ENCODE peak calls at places on chromosomes 5 and 9, in eight cellular contexts. U is fibroblast of lung, R is breast epithelium, L is H9, K is upper lobe of right lung, X is kidney, T is transverse colon, P is lower lobe of right lung. V is an unnamed sample.
A peak's percentile ranks its signal among the peaks of the same experiment; 100 is the strongest.

GRCh38 chr9:131735238-131736181 is 4.4 kb downstream of the RAPGEF1 start:
- DNase-seq in U (peak; percentile 34), R (no peak), L (no peak), K (no peak), X (peak; percentile 46), T (peak; percentile 72), P (no peak), V (no peak)

GRCh38 chr5:146962801-146963355 is 84.3 kb upstream of the PPP2R2B start:
- DNase-seq in U (peak; percentile 62), R (no peak), L (no peak), K (no peak), X (no peak), T (no peak), P (no peak), V (no peak)

GRCh38 chr5:122076023-122076422 is 2.0 kb downstream of the LOX start:
- DNase-seq in U (peak; percentile 48), R (no peak), L (no peak), K (no peak), X (no peak), T (no peak), P (no peak), V (no peak)

GRCh38 chr5:1315709-1316587 is 21.1 kb upstream of the TERT start:
- DNase-seq in U (no peak), R (peak; percentile 76), L (peak; percentile 78), K (peak; percentile 85), X (peak; percentile 84), T (peak; percentile 88), P (peak; percentile 81), V (peak; percentile 53)

GRCh38 chr5:154505567-154505966 is 27.5 kb upstream of the HAND1 start:
- DNase-seq in U (no peak), R (no peak), L (peak; percentile 65), K (peak; percentile 32), X (no peak), T (no peak), P (no peak), V (peak; percentile 65)

GRCh38 chr9:134204041-134204440 is 39.7 kb upstream of the RNU6ATAC start:
- DNase-seq in U (no peak), R (no peak), L (no peak), K (peak; percentile 45), X (peak; percentile 22), T (no peak), P (peak; percentile 10), V (peak; percentile 41)

GRCh38 chr9:90344013-90344412 is 298.6 kb downstream of the DIRAS2 start:
- DNase-seq in U (peak; percentile 34), R (no peak), L (no peak), K (no peak), X (no peak), T (no peak), P (no peak), V (no peak)

GRCh38 chr5:4191703-4192102 is 596.1 kb downstream of the IRX1 start:
- DNase-seq in U (no peak), R (no peak), L (peak; percentile 41), K (no peak), X (no peak), T (no peak), P (no peak), V (no peak)

GRCh38 chr9:99259231-99259918 is 37.3 kb downstream of the SEC61B start:
- DNase-seq in U (peak; percentile 30), R (peak; percentile 75), L (peak; percentile 61), K (peak; percentile 93), X (peak; percentile 92), T (peak; percentile 42), P (peak; percentile 87), V (peak; percentile 93)

GRCh38 chr9:27184556-27185351 is 75.7 kb downstream of the TEK start:
- DNase-seq in U (no peak), R (no peak), L (no peak), K (no peak), X (no peak), T (no peak), P (no peak), V (no peak)

GRCh38 chr9:121305269-121305994 is 37.5 kb downstream of the GSN start:
- DNase-seq in U (no peak), R (peak; percentile 61), L (no peak), K (peak; percentile 73), X (peak; percentile 87), T (peak; percentile 54), P (no peak), V (peak; percentile 96)

GRCh38 chr5:131810510-131811249 is 13.9 kb upstream of the FNIP1 start:
- DNase-seq in U (no peak), R (no peak), L (no peak), K (no peak), X (no peak), T (no peak), P (no peak), V (no peak)

GRCh38 chr9:84404095-84404686 is 63.6 kb upstream of the SLC28A3 start:
- DNase-seq in U (no peak), R (no peak), L (peak; percentile 43), K (no peak), X (no peak), T (no peak), P (no peak), V (no peak)

GRCh38 chr5:132470596-132470995 is 20.0 kb downstream of the IRF1 start:
- DNase-seq in U (no peak), R (peak; percentile 43), L (no peak), K (peak; percentile 41), X (peak; percentile 64), T (peak; percentile 5), P (no peak), V (peak; percentile 63)

GRCh38 chr5:145463634-145464033 is 371.5 kb downstream of the PRELID2 start:
- DNase-seq in U (no peak), R (no peak), L (no peak), K (no peak), X (no peak), T (no peak), P (no peak), V (no peak)

GRCh38 chr9:592733-593132 is 248.8 kb upstream of the DMRT1 start:
- DNase-seq in U (no peak), R (no peak), L (no peak), K (no peak), X (no peak), T (no peak), P (no peak), V (no peak)

GRCh38 chr5:105145152-105145551 is 1582.6 kb upstream of the NUDT12 start:
- DNase-seq in U (no peak), R (no peak), L (no peak), K (no peak), X (peak; percentile 33), T (no peak), P (no peak), V (no peak)

DNA sequence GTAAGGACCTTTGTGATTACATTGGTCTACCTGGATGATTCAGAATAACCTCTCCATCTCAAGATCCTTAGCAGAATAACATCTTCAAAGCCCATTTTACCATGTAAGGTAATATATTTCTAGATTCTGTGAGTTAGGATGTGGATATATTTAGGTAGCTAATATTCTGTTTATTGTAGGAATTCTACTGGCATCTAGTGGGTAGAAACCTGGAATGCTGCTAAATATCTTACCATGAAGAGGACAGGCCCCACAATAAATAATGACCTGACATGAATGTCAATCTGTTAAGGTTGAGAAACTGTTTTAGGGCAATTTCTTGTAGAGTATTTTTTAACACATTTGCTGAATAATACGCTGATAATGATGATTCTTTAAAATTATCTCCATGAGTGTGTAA is 426.8 kb downstream of the MAN2A1 start:
- DNase-seq in U (no peak), R (no peak), L (no peak), K (no peak), X (no peak), T (no peak), P (no peak), V (no peak)
- TF ChIP-seq CTCF in U (no peak), R (no peak), L (no peak), K (no peak), X (no peak), T (no peak), P (no peak), V (no peak)

GRCh38 chr9:34652608-34653007 is 623 bp downstream of the IL11RA start:
- DNase-seq in U (no peak), R (no peak), L (no peak), K (no peak), X (no peak), T (no peak), P (no peak), V (no peak)
- H3K4me1 ChIP-seq in U (peaks cover 32% of the 10 kb centered on the region), R (peaks cover 42% of the 10 kb centered on the region), L (peaks cover 7% of the 10 kb centered on the region), K (peaks cover 41% of the 10 kb centered on the region), X (peaks cover 32% of the 10 kb centered on the region), T (peaks cover 23% of the 10 kb centered on the region), P (peaks cover 53% of the 10 kb centered on the region), V (peaks cover 75% of the 10 kb centered on the region)

DNA sequence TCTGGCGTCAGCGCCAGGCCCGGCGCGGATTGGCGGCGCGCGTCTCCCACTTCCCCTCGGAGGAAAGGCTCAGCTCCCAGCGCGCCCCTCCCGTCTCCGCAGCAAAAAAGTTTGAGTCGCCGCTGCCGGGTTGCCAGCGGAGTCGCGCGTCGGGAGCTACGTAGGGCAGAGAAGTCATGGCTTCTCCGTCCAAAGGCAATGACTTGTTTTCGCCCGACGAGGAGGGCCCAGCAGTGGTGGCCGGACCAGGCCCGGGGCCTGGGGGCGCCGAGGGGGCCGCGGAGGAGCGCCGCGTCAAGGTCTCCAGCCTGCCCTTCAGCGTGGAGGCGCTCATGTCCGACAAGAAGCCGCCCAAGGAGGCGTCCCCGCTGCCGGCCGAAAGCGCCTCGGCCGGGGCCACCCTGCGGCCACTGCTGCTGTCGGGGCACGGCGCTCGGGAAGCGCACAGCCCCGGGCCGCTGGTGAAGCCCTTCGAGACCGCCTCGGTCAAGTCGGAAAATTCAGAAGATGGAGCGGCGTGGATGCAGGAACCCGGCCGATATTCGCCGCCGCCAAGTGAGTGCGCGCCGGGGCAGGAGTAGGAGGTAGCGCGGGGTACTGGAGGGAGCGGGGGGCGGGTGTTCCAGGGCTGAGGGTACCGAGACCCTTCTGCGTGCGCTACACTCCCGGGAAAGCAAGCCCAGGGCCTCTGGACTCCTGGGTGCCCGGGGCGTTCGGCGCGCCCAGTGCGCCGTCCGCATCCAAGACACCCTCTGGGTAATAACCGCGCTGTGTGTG is at the start of gene MSX2:
- DNase-seq in U (peak; percentile 90), R (peak; percentile 94), L (peak; percentile 91), K (peak; percentile 93), X (peak; percentile 94), T (peak; percentile 84), P (peak; percentile 88), V (peak; percentile 92)
- TF ChIP-seq CTCF in U (no peak), R (no peak), L (no peak), K (no peak), X (no peak), T (no peak), P (no peak), V (no peak)

GRCh38 chr5:179266291-179267070 is 78.8 kb downstream of the ADAMTS2 start:
- DNase-seq in U (no peak), R (peak; percentile 33), L (no peak), K (peak; percentile 48), X (no peak), T (peak; percentile 2), P (peak; percentile 36), V (peak; percentile 66)

GRCh38 chr5:179267071-179267670 is 78.1 kb downstream of the ADAMTS2 start:
- DNase-seq in U (no peak), R (peak; percentile 47), L (peak; percentile 38), K (peak; percentile 57), X (no peak), T (peak; percentile 7), P (peak; percentile 38), V (peak; percentile 68)

GRCh38 chr5:179264641-179265528 is 80.4 kb downstream of the ADAMTS2 start:
- DNase-seq in U (no peak), R (peak; percentile 50), L (peak; percentile 28), K (peak; percentile 49), X (peak; percentile 76), T (peak; percentile 4), P (no peak), V (no peak)

GRCh38 chr5:179264053-179264540 is 81.2 kb downstream of the ADAMTS2 start:
- DNase-seq in U (no peak), R (no peak), L (peak; percentile 20), K (peak; percentile 45), X (peak; percentile 45), T (peak; percentile 3), P (peak; percentile 25), V (peak; percentile 56)

GRCh38 chr5:179265529-179266290 is 79.6 kb downstream of the ADAMTS2 start:
- DNase-seq in U (peak; percentile 99), R (peak; percentile 72), L (peak; percentile 47), K (peak; percentile 88), X (peak; percentile 98), T (peak; percentile 82), P (peak; percentile 81), V (peak; percentile 99)
- H3K4me1 ChIP-seq in U (peaks cover 60% of the 10 kb centered on the region), R (no peaks in the 10 kb centered on the region), L (no peaks in the 10 kb centered on the region), K (peaks cover 45% of the 10 kb centered on the region), X (no peaks in the 10 kb centered on the region), T (peaks cover 7% of the 10 kb centered on the region), P (peaks cover 49% of the 10 kb centered on the region), V (peaks cover 51% of the 10 kb centered on the region)